ENCODE peak calls at places on chromosomes 5 and 9, in nine cellular contexts. T is RPMI7951, J is kidney epithelial cell, R is SW480, N is RWPE1, G is caudate nucleus, L is D341Med, X is RCC 7860, I is GM23338. O is an unnamed sample.

GRCh38 chr5:159601216-159601615 is 270.9 kb upstream of the IL12B start:
- DNase-seq in L (no peak), N (no peak), T (no peak), I (no peak), R (peak), X (no peak), G (no peak), J (no peak), O (no peak)

GRCh38 chr5:110221036-110221435 is 505.4 kb downstream of the TMEM232 start:
- DNase-seq in G (no peak), I (no peak), J (no peak), L (no peak), X (no peak), T (no peak), R (no peak), N (no peak), O (no peak)

GRCh38 chr5:68415177-68416085 is 199.9 kb downstream of the PIK3R1 start:
- DNase-seq in T (no peak), I (no peak), X (no peak), G (no peak), J (no peak), L (no peak), R (no peak), N (no peak), O (no peak)

GRCh38 chr5:53303105-53303504 is 177.3 kb upstream of the FST start:
- DNase-seq in X (peak), J (peak), I (no peak), G (no peak), N (peak), L (no peak), R (peak), T (peak), O (no peak)

GRCh38 chr5:174837919-174838902 is 113.8 kb downstream of the MSX2 start:
- DNase-seq in T (peak), L (peak), G (no peak), R (no peak), N (peak), X (peak), I (peak), J (peak), O (no peak)

GRCh38 chr5:42035526-42035925 is 110.4 kb downstream of the FBXO4 start:
- DNase-seq in L (no peak), X (no peak), J (no peak), T (no peak), R (no peak), G (no peak), I (no peak), N (no peak), O (no peak)

GRCh38 chr5:153777681-153778080 is 261.0 kb downstream of the FAM114A2 start:
- DNase-seq in R (no peak), J (no peak), I (peak), X (no peak), G (peak), T (no peak), N (no peak), L (no peak), O (no peak)

GRCh38 chr9:2816476-2817141 is 27.3 kb downstream of the PUM3 start:
- DNase-seq in I (peak), L (no peak), T (peak), J (no peak), R (no peak), G (peak), N (no peak), X (peak), O (no peak)

GRCh38 chr9:21991039-21991959 is 2.9 kb downstream of the CDKN2A start:
- DNase-seq in L (no peak), X (no peak), N (no peak), I (no peak), R (no peak), T (no peak), G (no peak), J (no peak), O (no peak)

O was measured in CD8-positive, alpha-beta T cell.